ENCODE peak calls at places on chromosomes 3 and 15, in nine cellular contexts. One of them, this sample, is unnamed.
A peak's percentile ranks its signal among the peaks of the same experiment; 100 is the strongest.

GRCh38 chr3:46672349-46672695 is 21.2 kb downstream of the ALS2CL start:
- DNase-seq in H4: no peak
- DNase-seq in NCI-H510A treated with DMSO at 0.1 percent for 48 hours: no peak
- DNase-seq in AG08396: no peak
- DNase-seq in heart left ventricle: no peak
- DNase-seq in EL: no peak
- DNase-seq in heart right ventricle: no peak
- DNase-seq in NCI-H1092: no peak
- DNase-seq in lung: no peak
- DNase-seq in this sample: no peak

GRCh38 chr15:48645558-48646330 is at the start of gene FBN1:
- DNase-seq in heart right ventricle: peak; percentile 67
- DNase-seq in NCI-H510A treated with DMSO at 0.1 percent for 48 hours: no peak
- DNase-seq in AG08396: peak; percentile 94
- DNase-seq in lung: peak; percentile 51
- DNase-seq in EL: peak; percentile 94
- DNase-seq in heart left ventricle: peak; percentile 78
- DNase-seq in NCI-H1092: no peak
- DNase-seq in H4: peak; percentile 40
- DNase-seq in this sample: peak; percentile 66

GRCh38 chr15:42207674-42208579 is at the start of gene VPS39:
- DNase-seq in NCI-H1092: peak; percentile 54
- DNase-seq in EL: peak; percentile 83
- DNase-seq in NCI-H510A treated with DMSO at 0.1 percent for 48 hours: peak; percentile 93
- DNase-seq in heart right ventricle: peak; percentile 86
- DNase-seq in H4: peak; percentile 79
- DNase-seq in lung: peak; percentile 90
- DNase-seq in AG08396: peak; percentile 87
- DNase-seq in heart left ventricle: peak; percentile 83
- DNase-seq in this sample: peak; percentile 81

GRCh38 chr3:6168242-6168641 is 692.7 kb upstream of the GRM7 start:
- DNase-seq in AG08396: no peak
- DNase-seq in lung: no peak
- DNase-seq in H4: no peak
- DNase-seq in NCI-H510A treated with DMSO at 0.1 percent for 48 hours: no peak
- DNase-seq in heart left ventricle: no peak
- DNase-seq in NCI-H1092: no peak
- DNase-seq in EL: no peak
- DNase-seq in heart right ventricle: no peak
- DNase-seq in this sample: no peak

GRCh38 chr15:56654216-56654615 is 79.1 kb downstream of the ZNF280D start:
- DNase-seq in lung: no peak
- DNase-seq in NCI-H510A treated with DMSO at 0.1 percent for 48 hours: no peak
- DNase-seq in AG08396: no peak
- DNase-seq in heart right ventricle: no peak
- DNase-seq in NCI-H1092: no peak
- DNase-seq in heart left ventricle: no peak
- DNase-seq in H4: no peak
- DNase-seq in EL: no peak
- DNase-seq in this sample: no peak

GRCh38 chr15:88255496-88256171 is 905 bp downstream of the NTRK3 start:
- DNase-seq in lung: no peak
- DNase-seq in EL: peak; percentile 52
- DNase-seq in H4: no peak
- DNase-seq in heart left ventricle: no peak
- DNase-seq in AG08396: peak; percentile 61
- DNase-seq in NCI-H510A treated with DMSO at 0.1 percent for 48 hours: no peak
- DNase-seq in heart right ventricle: peak; percentile 33
- DNase-seq in NCI-H1092: no peak
- DNase-seq in this sample: peak; percentile 16

GRCh38 chr3:4413467-4413866 is 53.6 kb downstream of the SUMF1 start:
- DNase-seq in NCI-H510A treated with DMSO at 0.1 percent for 48 hours: no peak
- DNase-seq in heart left ventricle: no peak
- DNase-seq in NCI-H1092: no peak
- DNase-seq in lung: no peak
- DNase-seq in AG08396: no peak
- DNase-seq in H4: no peak
- DNase-seq in EL: peak; percentile 6
- DNase-seq in heart right ventricle: no peak
- DNase-seq in this sample: no peak

GRCh38 chr3:120144267-120144666 is 50.0 kb upstream of the GSK3B start:
- DNase-seq in EL: peak; percentile 91
- DNase-seq in H4: no peak
- DNase-seq in lung: no peak
- DNase-seq in AG08396: peak; percentile 70
- DNase-seq in heart right ventricle: no peak
- DNase-seq in NCI-H510A treated with DMSO at 0.1 percent for 48 hours: no peak
- DNase-seq in NCI-H1092: no peak
- DNase-seq in heart left ventricle: no peak
- DNase-seq in this sample: no peak

GRCh38 chr3:175672119-175672689 is 813.1 kb downstream of the NAALADL2 start:
- DNase-seq in lung: no peak
- DNase-seq in NCI-H1092: no peak
- DNase-seq in AG08396: peak; percentile 7
- DNase-seq in NCI-H510A treated with DMSO at 0.1 percent for 48 hours: no peak
- DNase-seq in EL: peak; percentile 58
- DNase-seq in H4: peak; percentile 28
- DNase-seq in heart right ventricle: no peak
- DNase-seq in heart left ventricle: no peak
- DNase-seq in this sample: no peak

GRCh38 chr3:71905426-71905825 is 120.5 kb upstream of the PROK2 start:
- DNase-seq in AG08396: no peak
- DNase-seq in lung: no peak
- DNase-seq in NCI-H1092: no peak
- DNase-seq in heart right ventricle: no peak
- DNase-seq in heart left ventricle: no peak
- DNase-seq in NCI-H510A treated with DMSO at 0.1 percent for 48 hours: no peak
- DNase-seq in EL: no peak
- DNase-seq in H4: no peak
- DNase-seq in this sample: no peak

GRCh38 chr3:41159581-41160189 is 39.6 kb upstream of the CTNNB1 start:
- DNase-seq in heart left ventricle: no peak
- DNase-seq in heart right ventricle: no peak
- DNase-seq in EL: no peak
- DNase-seq in lung: no peak
- DNase-seq in NCI-H510A treated with DMSO at 0.1 percent for 48 hours: no peak
- DNase-seq in H4: no peak
- DNase-seq in AG08396: no peak
- DNase-seq in NCI-H1092: no peak
- DNase-seq in this sample: no peak

GRCh38 chr3:105137911-105138310 is 228.8 kb upstream of the ALCAM start:
- DNase-seq in lung: no peak
- DNase-seq in AG08396: peak; percentile 3
- DNase-seq in NCI-H1092: no peak
- DNase-seq in NCI-H510A treated with DMSO at 0.1 percent for 48 hours: no peak
- DNase-seq in heart left ventricle: no peak
- DNase-seq in EL: peak; percentile 5
- DNase-seq in heart right ventricle: no peak
- DNase-seq in H4: no peak
- DNase-seq in this sample: no peak

GRCh38 chr3:170523248-170523647 is 62.6 kb downstream of the SLC7A14 start:
- DNase-seq in lung: no peak
- DNase-seq in heart right ventricle: no peak
- DNase-seq in NCI-H510A treated with DMSO at 0.1 percent for 48 hours: no peak
- DNase-seq in heart left ventricle: no peak
- DNase-seq in EL: peak; percentile 43
- DNase-seq in H4: peak; percentile 44
- DNase-seq in AG08396: no peak
- DNase-seq in NCI-H1092: no peak
- DNase-seq in this sample: no peak

GRCh38 chr3:80232760-80233159 is 465.0 kb upstream of the ROBO1 start:
- DNase-seq in H4: peak; percentile 2
- DNase-seq in heart right ventricle: no peak
- DNase-seq in heart left ventricle: no peak
- DNase-seq in NCI-H510A treated with DMSO at 0.1 percent for 48 hours: no peak
- DNase-seq in AG08396: peak; percentile 2
- DNase-seq in lung: no peak
- DNase-seq in EL: no peak
- DNase-seq in NCI-H1092: no peak
- DNase-seq in this sample: no peak

GRCh38 chr15:31304736-31305365 is 21.8 kb upstream of the KLF13 start:
- DNase-seq in lung: peak; percentile 26
- DNase-seq in heart left ventricle: no peak
- DNase-seq in AG08396: peak; percentile 20
- DNase-seq in H4: no peak
- DNase-seq in heart right ventricle: no peak
- DNase-seq in NCI-H1092: peak; percentile 14
- DNase-seq in NCI-H510A treated with DMSO at 0.1 percent for 48 hours: no peak
- DNase-seq in EL: no peak
- DNase-seq in this sample: peak; percentile 8

GRCh38 chr3:179671709-179672337 is 19.0 kb downstream of the USP13 start:
- DNase-seq in heart left ventricle: peak; percentile 16
- DNase-seq in heart right ventricle: no peak
- DNase-seq in NCI-H510A treated with DMSO at 0.1 percent for 48 hours: no peak
- DNase-seq in EL: no peak
- DNase-seq in NCI-H1092: no peak
- DNase-seq in lung: no peak
- DNase-seq in AG08396: no peak
- DNase-seq in H4: no peak
- DNase-seq in this sample: peak; percentile 13

GRCh38 chr3:170721563-170721962 is 135.7 kb upstream of the SLC7A14 start:
- DNase-seq in lung: no peak
- DNase-seq in NCI-H510A treated with DMSO at 0.1 percent for 48 hours: no peak
- DNase-seq in NCI-H1092: no peak
- DNase-seq in H4: no peak
- DNase-seq in EL: no peak
- DNase-seq in heart left ventricle: no peak
- DNase-seq in AG08396: no peak
- DNase-seq in heart right ventricle: no peak
- DNase-seq in this sample: no peak

GRCh38 chr3:132543016-132543739 is 53.9 kb upstream of the ACKR4 start:
- DNase-seq in lung: no peak
- DNase-seq in heart left ventricle: no peak
- DNase-seq in NCI-H510A treated with DMSO at 0.1 percent for 48 hours: no peak
- DNase-seq in H4: peak; percentile 86
- DNase-seq in EL: peak; percentile 94
- DNase-seq in heart right ventricle: no peak
- DNase-seq in NCI-H1092: no peak
- DNase-seq in AG08396: peak; percentile 51
- DNase-seq in this sample: no peak

GRCh38 chr3:23302276-23302675 is 99.1 kb downstream of the UBE2E2 start:
- DNase-seq in heart left ventricle: no peak
- DNase-seq in H4: no peak
- DNase-seq in NCI-H510A treated with DMSO at 0.1 percent for 48 hours: no peak
- DNase-seq in lung: no peak
- DNase-seq in EL: peak; percentile 9
- DNase-seq in heart right ventricle: no peak
- DNase-seq in NCI-H1092: no peak
- DNase-seq in AG08396: no peak
- DNase-seq in this sample: no peak

GRCh38 chr3:24048843-24049242 is 103.8 kb downstream of the NR1D2 start:
- DNase-seq in H4: no peak
- DNase-seq in EL: no peak
- DNase-seq in heart right ventricle: no peak
- DNase-seq in lung: no peak
- DNase-seq in AG08396: no peak
- DNase-seq in heart left ventricle: no peak
- DNase-seq in NCI-H510A treated with DMSO at 0.1 percent for 48 hours: no peak
- DNase-seq in NCI-H1092: no peak
- DNase-seq in this sample: no peak

GRCh38 chr3:126521122-126521891 is 2.6 kb upstream of the CHST13 start:
- DNase-seq in NCI-H510A treated with DMSO at 0.1 percent for 48 hours: no peak
- DNase-seq in H4: no peak
- DNase-seq in NCI-H1092: no peak
- DNase-seq in heart left ventricle: no peak
- DNase-seq in heart right ventricle: no peak
- DNase-seq in AG08396: no peak
- DNase-seq in lung: no peak
- DNase-seq in EL: no peak
- DNase-seq in this sample: no peak

GRCh38 chr3:119604878-119605277 is 7.2 kb downstream of the PLA1A start:
- DNase-seq in lung: no peak
- DNase-seq in NCI-H510A treated with DMSO at 0.1 percent for 48 hours: no peak
- DNase-seq in AG08396: no peak
- DNase-seq in heart left ventricle: no peak
- DNase-seq in NCI-H1092: no peak
- DNase-seq in heart right ventricle: no peak
- DNase-seq in EL: peak; percentile 35
- DNase-seq in H4: peak; percentile 44
- DNase-seq in this sample: no peak

GRCh38 chr3:187767266-187768032 is 22.2 kb upstream of the BCL6 start:
- DNase-seq in AG08396: peak; percentile 65
- DNase-seq in heart right ventricle: no peak
- DNase-seq in NCI-H1092: no peak
- DNase-seq in NCI-H510A treated with DMSO at 0.1 percent for 48 hours: no peak
- DNase-seq in EL: peak; percentile 89
- DNase-seq in heart left ventricle: no peak
- DNase-seq in H4: no peak
- DNase-seq in lung: no peak
- DNase-seq in this sample: no peak

GRCh38 chr3:17278006-17278405 is 393.3 kb downstream of the PLCL2 start:
- DNase-seq in AG08396: no peak
- DNase-seq in EL: no peak
- DNase-seq in H4: no peak
- DNase-seq in lung: no peak
- DNase-seq in heart left ventricle: no peak
- DNase-seq in NCI-H510A treated with DMSO at 0.1 percent for 48 hours: no peak
- DNase-seq in NCI-H1092: no peak
- DNase-seq in heart right ventricle: no peak
- DNase-seq in this sample: no peak

GRCh38 chr15:35182841-35183479 is 97.9 kb upstream of the NANOGP8 start:
- DNase-seq in NCI-H510A treated with DMSO at 0.1 percent for 48 hours: no peak
- DNase-seq in NCI-H1092: no peak
- DNase-seq in EL: no peak
- DNase-seq in H4: no peak
- DNase-seq in heart left ventricle: no peak
- DNase-seq in heart right ventricle: no peak
- DNase-seq in AG08396: no peak
- DNase-seq in lung: no peak
- DNase-seq in this sample: no peak

This sample was measured in mucosa of gallbladder.